ENCODE peak calls at places on chromosomes 12 and 14, in nine cellular contexts. One of them, this sample, is unnamed.

GRCh38 chr14:100540141-100540925 is 46.9 kb downstream of the BEGAIN start:
- DNase-seq in AG08395: no peak
- DNase-seq in colonic mucosa: no peak
- DNase-seq in GM06990: no peak
- DNase-seq in esophagus squamous epithelium: no peak
- DNase-seq in posterior vena cava: peak
- DNase-seq in GM10248: no peak
- DNase-seq in H7: peak
- DNase-seq in T follicular helper cell: no peak
- DNase-seq in this sample: no peak

GRCh38 chr14:79278798-79279644 is 932.3 kb downstream of the DIO2 start:
- DNase-seq in AG08395: no peak
- DNase-seq in colonic mucosa: peak
- DNase-seq in GM06990: peak
- DNase-seq in esophagus squamous epithelium: no peak
- DNase-seq in posterior vena cava: peak
- DNase-seq in GM10248: no peak
- DNase-seq in H7: peak
- DNase-seq in T follicular helper cell: no peak
- DNase-seq in this sample: peak

GRCh38 chr14:74275265-74275841 is 27.4 kb downstream of the ABCD4 start:
- DNase-seq in AG08395: peak
- DNase-seq in colonic mucosa: no peak
- DNase-seq in GM06990: no peak
- DNase-seq in esophagus squamous epithelium: no peak
- DNase-seq in posterior vena cava: no peak
- DNase-seq in GM10248: no peak
- DNase-seq in H7: no peak
- DNase-seq in T follicular helper cell: no peak
- DNase-seq in this sample: peak

GRCh38 chr12:92466391-92467305 is 236.1 kb upstream of the PLEKHG7 start:
- DNase-seq in AG08395: no peak
- DNase-seq in colonic mucosa: no peak
- DNase-seq in GM06990: peak
- DNase-seq in esophagus squamous epithelium: no peak
- DNase-seq in posterior vena cava: no peak
- DNase-seq in GM10248: peak
- DNase-seq in H7: peak
- DNase-seq in T follicular helper cell: no peak
- DNase-seq in this sample: no peak

GRCh38 chr14:105853089-105853906 is 326.9 kb downstream of the TMEM121 start:
- DNase-seq in AG08395: no peak
- DNase-seq in colonic mucosa: peak
- DNase-seq in GM06990: no peak
- DNase-seq in esophagus squamous epithelium: no peak
- DNase-seq in posterior vena cava: no peak
- DNase-seq in GM10248: no peak
- DNase-seq in H7: peak
- DNase-seq in T follicular helper cell: no peak
- DNase-seq in this sample: no peak

GRCh38 chr12:5309654-5310053 is 122.3 kb upstream of the NTF3 start:
- DNase-seq in AG08395: peak
- DNase-seq in colonic mucosa: no peak
- DNase-seq in GM06990: no peak
- DNase-seq in esophagus squamous epithelium: no peak
- DNase-seq in posterior vena cava: no peak
- DNase-seq in GM10248: no peak
- DNase-seq in H7: no peak
- DNase-seq in T follicular helper cell: no peak
- DNase-seq in this sample: no peak

GRCh38 chr12:115897718-115898117 is 379.8 kb downstream of the MED13L start:
- DNase-seq in AG08395: peak
- DNase-seq in colonic mucosa: no peak
- DNase-seq in GM06990: no peak
- DNase-seq in esophagus squamous epithelium: no peak
- DNase-seq in posterior vena cava: no peak
- DNase-seq in GM10248: no peak
- DNase-seq in H7: no peak
- DNase-seq in T follicular helper cell: no peak
- DNase-seq in this sample: no peak

GRCh38 chr14:106343636-106344035 is 817.3 kb downstream of the TMEM121 start:
- DNase-seq in AG08395: no peak
- DNase-seq in colonic mucosa: no peak
- DNase-seq in GM06990: no peak
- DNase-seq in esophagus squamous epithelium: no peak
- DNase-seq in posterior vena cava: no peak
- DNase-seq in GM10248: no peak
- DNase-seq in H7: no peak
- DNase-seq in T follicular helper cell: no peak
- DNase-seq in this sample: no peak

GRCh38 chr14:79201545-79202247 is 1009.6 kb downstream of the DIO2 start:
- DNase-seq in AG08395: no peak
- DNase-seq in colonic mucosa: no peak
- DNase-seq in GM06990: no peak
- DNase-seq in esophagus squamous epithelium: no peak
- DNase-seq in posterior vena cava: no peak
- DNase-seq in GM10248: no peak
- DNase-seq in H7: no peak
- DNase-seq in T follicular helper cell: no peak
- DNase-seq in this sample: no peak

GRCh38 chr12:58933068-58933681 is 12.9 kb upstream of the LRIG3 start:
- DNase-seq in AG08395: no peak
- DNase-seq in colonic mucosa: no peak
- DNase-seq in GM06990: no peak
- DNase-seq in esophagus squamous epithelium: no peak
- DNase-seq in posterior vena cava: no peak
- DNase-seq in GM10248: no peak
- DNase-seq in H7: no peak
- DNase-seq in T follicular helper cell: no peak
- DNase-seq in this sample: no peak

GRCh38 chr12:122022393-122023338 is 982 bp downstream of the BCL7A start:
- DNase-seq in AG08395: peak
- DNase-seq in colonic mucosa: peak
- DNase-seq in GM06990: no peak
- DNase-seq in esophagus squamous epithelium: no peak
- DNase-seq in posterior vena cava: no peak
- DNase-seq in GM10248: no peak
- DNase-seq in H7: peak
- DNase-seq in T follicular helper cell: peak
- DNase-seq in this sample: peak

GRCh38 chr12:10362828-10363664 is 26.8 kb downstream of the KLRK1 start:
- DNase-seq in AG08395: no peak
- DNase-seq in colonic mucosa: no peak
- DNase-seq in GM06990: no peak
- DNase-seq in esophagus squamous epithelium: no peak
- DNase-seq in posterior vena cava: no peak
- DNase-seq in GM10248: no peak
- DNase-seq in H7: no peak
- DNase-seq in T follicular helper cell: no peak
- DNase-seq in this sample: no peak

GRCh38 chr12:121190523-121191031 is 19.4 kb upstream of the P2RX4 start:
- DNase-seq in AG08395: peak
- DNase-seq in colonic mucosa: no peak
- DNase-seq in GM06990: no peak
- DNase-seq in esophagus squamous epithelium: no peak
- DNase-seq in posterior vena cava: no peak
- DNase-seq in GM10248: no peak
- DNase-seq in H7: peak
- DNase-seq in T follicular helper cell: no peak
- DNase-seq in this sample: peak

GRCh38 chr12:121287267-121287954 is 9.1 kb downstream of the CAMKK2 start:
- DNase-seq in AG08395: peak
- DNase-seq in colonic mucosa: no peak
- DNase-seq in GM06990: no peak
- DNase-seq in esophagus squamous epithelium: no peak
- DNase-seq in posterior vena cava: no peak
- DNase-seq in GM10248: no peak
- DNase-seq in H7: peak
- DNase-seq in T follicular helper cell: no peak
- DNase-seq in this sample: peak

GRCh38 chr14:34741840-34742239 is 27.4 kb upstream of the CFL2 start:
- DNase-seq in AG08395: no peak
- DNase-seq in colonic mucosa: no peak
- DNase-seq in GM06990: no peak
- DNase-seq in esophagus squamous epithelium: no peak
- DNase-seq in posterior vena cava: no peak
- DNase-seq in GM10248: no peak
- DNase-seq in H7: no peak
- DNase-seq in T follicular helper cell: no peak
- DNase-seq in this sample: no peak

GRCh38 chr12:538731-539539 is 79.2 kb downstream of the B4GALNT3 start:
- DNase-seq in AG08395: peak
- DNase-seq in colonic mucosa: peak
- DNase-seq in GM06990: no peak
- DNase-seq in esophagus squamous epithelium: no peak
- DNase-seq in posterior vena cava: peak
- DNase-seq in GM10248: no peak
- DNase-seq in H7: no peak
- DNase-seq in T follicular helper cell: peak
- DNase-seq in this sample: peak

GRCh38 chr12:101927042-101927441 is 49.7 kb downstream of the DRAM1 start:
- DNase-seq in AG08395: peak
- DNase-seq in colonic mucosa: no peak
- DNase-seq in GM06990: no peak
- DNase-seq in esophagus squamous epithelium: no peak
- DNase-seq in posterior vena cava: no peak
- DNase-seq in GM10248: no peak
- DNase-seq in H7: no peak
- DNase-seq in T follicular helper cell: no peak
- DNase-seq in this sample: peak

GRCh38 chr12:6039894-6040601 is 84.4 kb downstream of the VWF start:
- DNase-seq in AG08395: peak
- DNase-seq in colonic mucosa: peak
- DNase-seq in GM06990: no peak
- DNase-seq in esophagus squamous epithelium: no peak
- DNase-seq in posterior vena cava: peak
- DNase-seq in GM10248: peak
- DNase-seq in H7: peak
- DNase-seq in T follicular helper cell: peak
- DNase-seq in this sample: peak

GRCh38 chr14:100108042-100108825 is 43.0 kb downstream of the EVL start:
- DNase-seq in AG08395: peak
- DNase-seq in colonic mucosa: peak
- DNase-seq in GM06990: peak
- DNase-seq in esophagus squamous epithelium: peak
- DNase-seq in posterior vena cava: peak
- DNase-seq in GM10248: peak
- DNase-seq in H7: peak
- DNase-seq in T follicular helper cell: peak
- DNase-seq in this sample: peak

This sample was measured in EL.